ENCODE peak calls at places on chromosomes 11 and 22, in ten cellular contexts. One of them, this sample, is unnamed.

GRCh38 chr11:78419327-78419726 is 1.7 kb upstream of the GAB2 start:
- DNase-seq in kidney: no peak
- DNase-seq in Karpas-422: no peak
- DNase-seq in GM23248: peak; percentile 97
- DNase-seq in neuronal stem cell: no peak
- DNase-seq in HCT116: no peak
- DNase-seq in astrocyte: peak; percentile 98
- DNase-seq in endothelial cell of umbilical vein: peak; percentile 94
- DNase-seq in IMR-90: peak; percentile 99
- DNase-seq in mesenchymal stem cell: peak; percentile 99
- DNase-seq in this sample: peak; percentile 95

GRCh38 chr11:113979427-113979826 is 4.5 kb downstream of the HTR3A start:
- DNase-seq in Karpas-422: no peak
- DNase-seq in kidney: no peak
- DNase-seq in neuronal stem cell: no peak
- DNase-seq in HCT116: no peak
- DNase-seq in endothelial cell of umbilical vein: no peak
- DNase-seq in GM23248: no peak
- DNase-seq in IMR-90: no peak
- DNase-seq in astrocyte: no peak
- DNase-seq in mesenchymal stem cell: no peak
- DNase-seq in this sample: no peak

GRCh38 chr22:29587938-29588699 is 7.2 kb upstream of the NIPSNAP1 start:
- DNase-seq in HCT116: no peak
- DNase-seq in endothelial cell of umbilical vein: peak; percentile 42
- DNase-seq in kidney: no peak
- DNase-seq in neuronal stem cell: no peak
- DNase-seq in astrocyte: peak; percentile 89
- DNase-seq in mesenchymal stem cell: peak; percentile 84
- DNase-seq in Karpas-422: no peak
- DNase-seq in GM23248: peak; percentile 95
- DNase-seq in IMR-90: peak; percentile 92
- DNase-seq in this sample: peak; percentile 75

GRCh38 chr11:134882671-134883318 is 470.8 kb upstream of the B3GAT1 start:
- DNase-seq in HCT116: no peak
- DNase-seq in endothelial cell of umbilical vein: no peak
- DNase-seq in mesenchymal stem cell: no peak
- DNase-seq in neuronal stem cell: no peak
- DNase-seq in kidney: no peak
- DNase-seq in astrocyte: no peak
- DNase-seq in Karpas-422: no peak
- DNase-seq in GM23248: no peak
- DNase-seq in IMR-90: no peak
- DNase-seq in this sample: no peak

GRCh38 chr11:8219257-8220021 is 44.2 kb downstream of the LMO1 start:
- DNase-seq in astrocyte: peak; percentile 36
- DNase-seq in HCT116: peak; percentile 50
- DNase-seq in neuronal stem cell: no peak
- DNase-seq in GM23248: peak; percentile 68
- DNase-seq in IMR-90: peak; percentile 55
- DNase-seq in endothelial cell of umbilical vein: peak; percentile 47
- DNase-seq in kidney: peak; percentile 60
- DNase-seq in mesenchymal stem cell: peak; percentile 48
- DNase-seq in Karpas-422: peak; percentile 63
- DNase-seq in this sample: peak; percentile 61

GRCh38 chr11:111512296-111513239 is at the start of gene BTG4:
- DNase-seq in IMR-90: no peak
- DNase-seq in HCT116: no peak
- DNase-seq in Karpas-422: no peak
- DNase-seq in endothelial cell of umbilical vein: no peak
- DNase-seq in neuronal stem cell: no peak
- DNase-seq in GM23248: peak; percentile 78
- DNase-seq in mesenchymal stem cell: peak; percentile 51
- DNase-seq in kidney: peak; percentile 73
- DNase-seq in astrocyte: no peak
- DNase-seq in this sample: no peak

GRCh38 chr22:40023226-40023925 is 28.6 kb downstream of the FAM83F start:
- DNase-seq in kidney: peak; percentile 52
- DNase-seq in endothelial cell of umbilical vein: no peak
- DNase-seq in IMR-90: no peak
- DNase-seq in GM23248: no peak
- DNase-seq in astrocyte: no peak
- DNase-seq in mesenchymal stem cell: no peak
- DNase-seq in HCT116: no peak
- DNase-seq in Karpas-422: no peak
- DNase-seq in neuronal stem cell: no peak
- DNase-seq in this sample: no peak

GRCh38 chr11:67195971-67196418 is 70.3 kb upstream of the GRK2 start:
- DNase-seq in mesenchymal stem cell: peak; percentile 80
- DNase-seq in GM23248: peak; percentile 89
- DNase-seq in HCT116: no peak
- DNase-seq in neuronal stem cell: no peak
- DNase-seq in astrocyte: peak; percentile 67
- DNase-seq in Karpas-422: no peak
- DNase-seq in endothelial cell of umbilical vein: no peak
- DNase-seq in kidney: no peak
- DNase-seq in IMR-90: peak; percentile 23
- DNase-seq in this sample: no peak

GRCh38 chr22:27630754-27631153 is 170.8 kb downstream of the MN1 start:
- DNase-seq in kidney: no peak
- DNase-seq in astrocyte: no peak
- DNase-seq in neuronal stem cell: no peak
- DNase-seq in mesenchymal stem cell: no peak
- DNase-seq in GM23248: no peak
- DNase-seq in HCT116: no peak
- DNase-seq in Karpas-422: no peak
- DNase-seq in IMR-90: no peak
- DNase-seq in endothelial cell of umbilical vein: no peak
- DNase-seq in this sample: no peak

GRCh38 chr11:117016246-117016645 is 82.0 kb downstream of the SIK3 start:
- DNase-seq in Karpas-422: no peak
- DNase-seq in endothelial cell of umbilical vein: no peak
- DNase-seq in neuronal stem cell: no peak
- DNase-seq in astrocyte: no peak
- DNase-seq in GM23248: no peak
- DNase-seq in HCT116: no peak
- DNase-seq in IMR-90: no peak
- DNase-seq in kidney: no peak
- DNase-seq in mesenchymal stem cell: no peak
- DNase-seq in this sample: no peak

GRCh38 chr22:40204331-40205116 is 26.8 kb downstream of the TNRC6B start:
- DNase-seq in mesenchymal stem cell: peak; percentile 88
- DNase-seq in HCT116: no peak
- DNase-seq in kidney: no peak
- DNase-seq in IMR-90: peak; percentile 73
- DNase-seq in astrocyte: peak; percentile 65
- DNase-seq in neuronal stem cell: no peak
- DNase-seq in GM23248: peak; percentile 90
- DNase-seq in Karpas-422: no peak
- DNase-seq in endothelial cell of umbilical vein: no peak
- DNase-seq in this sample: peak; percentile 87

GRCh38 chr11:65719887-65720236 is 736 bp downstream of the RNASEH2C start:
- DNase-seq in astrocyte: peak; percentile 45
- DNase-seq in neuronal stem cell: no peak
- DNase-seq in kidney: peak; percentile 82
- DNase-seq in HCT116: no peak
- DNase-seq in GM23248: peak; percentile 79
- DNase-seq in mesenchymal stem cell: peak; percentile 60
- DNase-seq in endothelial cell of umbilical vein: peak; percentile 46
- DNase-seq in IMR-90: peak; percentile 36
- DNase-seq in Karpas-422: peak; percentile 69
- DNase-seq in this sample: peak; percentile 64

GRCh38 chr22:36155702-36156101 is 4.9 kb downstream of the APOL3 start:
- DNase-seq in astrocyte: no peak
- DNase-seq in HCT116: no peak
- DNase-seq in Karpas-422: no peak
- DNase-seq in IMR-90: no peak
- DNase-seq in neuronal stem cell: no peak
- DNase-seq in mesenchymal stem cell: peak; percentile 9
- DNase-seq in kidney: peak; percentile 87
- DNase-seq in GM23248: peak; percentile 53
- DNase-seq in endothelial cell of umbilical vein: peak; percentile 62
- DNase-seq in this sample: peak; percentile 71

DNA sequence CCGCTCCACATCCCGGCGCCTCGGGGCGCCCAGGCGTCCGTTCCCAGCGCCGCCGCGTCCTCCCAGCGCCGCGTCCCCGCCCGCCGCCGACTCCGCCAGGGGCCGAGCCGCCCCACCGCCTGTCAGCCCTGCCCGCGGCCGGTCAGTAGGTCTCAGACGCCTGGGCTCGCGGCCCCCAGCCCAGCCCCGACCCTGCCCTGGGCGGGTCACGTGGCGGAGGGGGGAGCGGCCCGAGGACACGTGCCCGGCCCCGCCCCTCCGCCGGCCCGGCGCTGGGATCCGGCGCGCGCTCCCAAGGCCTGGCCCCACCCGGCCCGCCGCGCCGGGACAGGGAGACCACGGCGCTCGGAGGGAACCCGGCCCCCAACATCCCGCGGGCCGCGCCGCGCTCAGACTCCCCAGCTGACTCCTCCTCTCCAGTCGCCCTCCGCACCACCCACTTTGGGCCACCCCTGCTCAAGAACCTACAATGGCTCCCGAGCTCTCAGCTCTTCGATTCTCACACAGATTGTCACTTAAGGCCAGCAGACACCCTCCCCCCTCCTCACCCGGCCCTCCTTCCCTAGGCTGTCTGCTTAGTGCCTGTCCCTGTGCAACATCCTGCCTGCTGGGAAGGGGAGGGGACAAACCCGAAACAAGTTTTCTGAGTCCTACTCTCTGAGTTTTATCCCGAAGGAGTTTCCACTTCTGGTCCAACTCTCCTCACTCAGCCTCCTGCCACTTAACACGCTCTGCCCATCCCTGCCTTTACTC is at the start of gene RAB3IL1:
- DNase-seq in HCT116: no peak
- DNase-seq in neuronal stem cell: peak; percentile 56
- DNase-seq in Karpas-422: no peak
- DNase-seq in astrocyte: no peak
- DNase-seq in IMR-90: no peak
- DNase-seq in kidney: peak; percentile 90
- DNase-seq in GM23248: peak; percentile 78
- DNase-seq in endothelial cell of umbilical vein: peak; percentile 20
- DNase-seq in mesenchymal stem cell: peak; percentile 40
- DNase-seq in this sample: peak; percentile 86
- H3K9ac ChIP-seq in HCT116: peak within 1 kb of the TSS; percentile 65
- H3K9ac ChIP-seq in neuronal stem cell: peak within 1 kb of the TSS; percentile 79
- H3K9ac ChIP-seq in Karpas-422: no peak within 1 kb of the TSS
- H3K9ac ChIP-seq in astrocyte: peak within 1 kb of the TSS; percentile 59
- H3K9ac ChIP-seq in IMR-90: peak within 1 kb of the TSS; percentile 40
- H3K9ac ChIP-seq in kidney: peak within 1 kb of the TSS; percentile 37
- H3K9ac ChIP-seq in GM23248: peak within 1 kb of the TSS; percentile 75
- H3K9ac ChIP-seq in endothelial cell of umbilical vein: no peak within 1 kb of the TSS
- H3K9ac ChIP-seq in mesenchymal stem cell: peak within 1 kb of the TSS; percentile 81
- H3K9ac ChIP-seq in this sample: peak within 1 kb of the TSS; percentile 71

GRCh38 chr11:32173435-32173834 is 82.6 kb downstream of the RCN1 start:
- DNase-seq in endothelial cell of umbilical vein: peak; percentile 55
- DNase-seq in HCT116: peak; percentile 34
- DNase-seq in kidney: peak; percentile 75
- DNase-seq in neuronal stem cell: peak; percentile 62
- DNase-seq in astrocyte: peak; percentile 39
- DNase-seq in GM23248: peak; percentile 87
- DNase-seq in IMR-90: peak; percentile 68
- DNase-seq in mesenchymal stem cell: peak; percentile 60
- DNase-seq in Karpas-422: peak; percentile 53
- DNase-seq in this sample: peak; percentile 75
- H3K4me3 ChIP-seq in endothelial cell of umbilical vein: no peak overlapping the region
- H3K4me3 ChIP-seq in HCT116: no peak overlapping the region
- H3K4me3 ChIP-seq in kidney: peak overlapping the region; percentile 44
- H3K4me3 ChIP-seq in neuronal stem cell: no peak overlapping the region
- H3K4me3 ChIP-seq in astrocyte: peak overlapping the region; percentile 51
- H3K4me3 ChIP-seq in GM23248: peak overlapping the region; percentile 56
- H3K4me3 ChIP-seq in IMR-90: no peak overlapping the region
- H3K4me3 ChIP-seq in mesenchymal stem cell: no peak overlapping the region
- H3K4me3 ChIP-seq in Karpas-422: no peak overlapping the region
- H3K4me3 ChIP-seq in this sample: peak overlapping the region; percentile 73

GRCh38 chr22:49658902-49659280 is 168.8 kb downstream of the BRD1 start:
- DNase-seq in kidney: peak; percentile 10
- DNase-seq in Karpas-422: no peak
- DNase-seq in astrocyte: no peak
- DNase-seq in neuronal stem cell: no peak
- DNase-seq in endothelial cell of umbilical vein: no peak
- DNase-seq in mesenchymal stem cell: no peak
- DNase-seq in GM23248: no peak
- DNase-seq in HCT116: no peak
- DNase-seq in IMR-90: no peak
- DNase-seq in this sample: no peak

GRCh38 chr22:49656291-49656851 is 171.3 kb downstream of the BRD1 start:
- DNase-seq in endothelial cell of umbilical vein: no peak
- DNase-seq in astrocyte: no peak
- DNase-seq in kidney: peak; percentile 69
- DNase-seq in neuronal stem cell: no peak
- DNase-seq in IMR-90: no peak
- DNase-seq in mesenchymal stem cell: no peak
- DNase-seq in Karpas-422: no peak
- DNase-seq in HCT116: no peak
- DNase-seq in GM23248: no peak
- DNase-seq in this sample: no peak

GRCh38 chr22:49657275-49657973 is 170.2 kb downstream of the BRD1 start:
- DNase-seq in kidney: peak; percentile 84
- DNase-seq in Karpas-422: peak; percentile 96
- DNase-seq in GM23248: no peak
- DNase-seq in endothelial cell of umbilical vein: peak; percentile 96
- DNase-seq in neuronal stem cell: no peak
- DNase-seq in mesenchymal stem cell: no peak
- DNase-seq in IMR-90: no peak
- DNase-seq in astrocyte: no peak
- DNase-seq in HCT116: peak; percentile 71
- DNase-seq in this sample: no peak

GRCh38 chr22:49659281-49659923 is 168.3 kb downstream of the BRD1 start:
- DNase-seq in neuronal stem cell: no peak
- DNase-seq in astrocyte: no peak
- DNase-seq in IMR-90: no peak
- DNase-seq in HCT116: no peak
- DNase-seq in mesenchymal stem cell: no peak
- DNase-seq in Karpas-422: no peak
- DNase-seq in kidney: peak; percentile 55
- DNase-seq in GM23248: no peak
- DNase-seq in endothelial cell of umbilical vein: no peak
- DNase-seq in this sample: no peak

GRCh38 chr22:49657974-49658550 is 169.6 kb downstream of the BRD1 start:
- DNase-seq in neuronal stem cell: no peak
- DNase-seq in endothelial cell of umbilical vein: no peak
- DNase-seq in GM23248: no peak
- DNase-seq in mesenchymal stem cell: no peak
- DNase-seq in kidney: peak; percentile 59
- DNase-seq in HCT116: no peak
- DNase-seq in Karpas-422: no peak
- DNase-seq in IMR-90: no peak
- DNase-seq in astrocyte: no peak
- DNase-seq in this sample: no peak
- H3K9me3 ChIP-seq in neuronal stem cell: no peaks in the 10 kb centered on the region
- H3K9me3 ChIP-seq in endothelial cell of umbilical vein: no peaks in the 10 kb centered on the region
- H3K9me3 ChIP-seq in GM23248: no peaks in the 10 kb centered on the region
- H3K9me3 ChIP-seq in mesenchymal stem cell: no peaks in the 10 kb centered on the region
- H3K9me3 ChIP-seq in kidney: no peaks in the 10 kb centered on the region
- H3K9me3 ChIP-seq in HCT116: no peaks in the 10 kb centered on the region
- H3K9me3 ChIP-seq in Karpas-422: no peaks in the 10 kb centered on the region
- H3K9me3 ChIP-seq in IMR-90: peaks cover 38% of the 10 kb centered on the region
- H3K9me3 ChIP-seq in astrocyte: no peaks in the 10 kb centered on the region
- H3K9me3 ChIP-seq in this sample: no peaks in the 10 kb centered on the region

DNA sequence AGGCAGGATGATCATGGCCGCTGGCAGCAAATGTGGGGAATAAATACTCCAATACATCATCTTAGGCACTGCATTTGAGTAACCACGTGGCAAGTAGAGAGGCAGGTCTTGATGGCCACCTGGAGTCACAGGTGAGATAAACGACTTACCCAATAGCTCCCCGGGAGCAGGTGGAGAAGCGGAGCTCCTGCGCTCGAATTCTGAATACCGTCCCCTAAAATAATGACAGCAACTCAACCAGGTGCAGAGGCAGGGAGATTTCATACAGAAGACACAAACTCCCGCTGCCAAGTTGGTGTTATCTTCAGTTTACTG is 525 bp downstream of the SLC43A3 start:
- DNase-seq in mesenchymal stem cell: no peak
- DNase-seq in kidney: no peak
- DNase-seq in IMR-90: no peak
- DNase-seq in Karpas-422: peak; percentile 69
- DNase-seq in astrocyte: no peak
- DNase-seq in HCT116: no peak
- DNase-seq in neuronal stem cell: no peak
- DNase-seq in endothelial cell of umbilical vein: no peak
- DNase-seq in GM23248: no peak
- DNase-seq in this sample: no peak
- H3K9ac ChIP-seq in mesenchymal stem cell: peak overlapping the region; percentile 96
- H3K9ac ChIP-seq in kidney: no peak overlapping the region
- H3K9ac ChIP-seq in IMR-90: peak overlapping the region; percentile 80
- H3K9ac ChIP-seq in Karpas-422: peak overlapping the region; percentile 91
- H3K9ac ChIP-seq in astrocyte: peak overlapping the region; percentile 69
- H3K9ac ChIP-seq in HCT116: peak overlapping the region; percentile 73
- H3K9ac ChIP-seq in neuronal stem cell: no peak overlapping the region
- H3K9ac ChIP-seq in endothelial cell of umbilical vein: peak overlapping the region; percentile 74
- H3K9ac ChIP-seq in GM23248: peak overlapping the region; percentile 86
- H3K9ac ChIP-seq in this sample: peak overlapping the region; percentile 88